ENCODE peak calls at places on chromosomes 1 and 21, in four cellular contexts. M is nephron progenitor cell, B is AG10803, C is PC-9. X is an unnamed sample.
A peak's percentile ranks its signal among the peaks of the same experiment; 100 is the strongest.

GRCh38 chr1:91876751-91877573 is 9.0 kb downstream of the TGFBR3 start:
- DNase-seq in M (no peak), B (peak; percentile 53), C (no peak), X (no peak)

GRCh38 chr21:26194811-26195251 is 24.3 kb upstream of the APP start:
- DNase-seq in M (no peak), B (peak; percentile 90), C (no peak), X (no peak)

GRCh38 chr1:104238991-104239390 is 489.3 kb downstream of the AMY1C start:
- DNase-seq in M (peak; percentile 48), B (no peak), C (no peak), X (no peak)

GRCh38 chr1:54110991-54111390 is 41.8 kb downstream of the CDCP2 start:
- DNase-seq in M (no peak), B (no peak), C (no peak), X (peak; percentile 40)

GRCh38 chr1:222087207-222087920 is 345.5 kb upstream of the DUSP10 start:
- DNase-seq in M (no peak), B (peak; percentile 40), C (no peak), X (no peak)

GRCh38 chr1:32869844-32870614 is 683 bp downstream of the FNDC5 start:
- DNase-seq in M (no peak), B (no peak), C (no peak), X (peak; percentile 46)

GRCh38 chr1:91617242-91617837 is 116.7 kb downstream of the CDC7 start:
- DNase-seq in M (peak; percentile 19), B (no peak), C (no peak), X (no peak)

GRCh38 chr1:224922404-224923164 is 6.9 kb upstream of the DNAH14 start:
- DNase-seq in M (peak; percentile 11), B (peak; percentile 37), C (peak; percentile 16), X (no peak)

GRCh38 chr1:121519042-121519755 is 334.4 kb downstream of the SRGAP2C start:
- DNase-seq in M (peak; percentile 67), B (no peak), C (peak; percentile 74), X (peak; percentile 82)

GRCh38 chr1:25723250-25723880 is 76.6 kb upstream of the SELENON start:
- DNase-seq in M (no peak), B (no peak), C (no peak), X (no peak)

GRCh38 chr1:87513971-87514660 is 185.4 kb downstream of the LMO4 start:
- DNase-seq in M (no peak), B (no peak), C (no peak), X (no peak)

DNA sequence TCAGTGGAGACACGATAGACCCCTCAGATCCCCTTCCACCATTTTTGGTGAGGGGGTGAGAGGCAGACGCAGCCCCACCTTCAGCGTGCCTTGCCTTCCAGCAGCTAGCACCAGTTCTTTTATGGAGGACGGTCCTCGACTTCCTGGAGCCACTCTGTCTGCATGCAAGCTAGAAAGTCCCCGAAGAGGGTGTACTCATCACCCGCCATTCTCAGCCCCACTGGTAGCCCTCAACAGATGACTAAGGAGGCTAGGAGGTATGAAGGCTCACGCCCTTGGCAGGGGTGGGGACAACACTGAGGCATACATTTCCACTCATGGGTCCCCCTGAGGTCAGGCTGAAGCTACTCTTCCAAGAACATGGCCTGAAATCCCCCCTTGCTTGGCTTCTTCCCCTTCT is 9.0 kb upstream of the PTPRF start:
- DNase-seq in M (no peak), B (no peak), C (no peak), X (no peak)
- TF ChIP-seq CTCF in M (no peak), B (no peak), C (no peak), X (no peak)

GRCh38 chr1:110766336-110766647 is 91.6 kb upstream of the KCNA3 start:
- DNase-seq in M (no peak), B (no peak), C (no peak), X (no peak)
- TF ChIP-seq CTCF in M (no peak), B (no peak), C (peak; percentile 6), X (peak; percentile 49)

GRCh38 chr1:229844675-229845074 is 218.6 kb downstream of the URB2 start:
- DNase-seq in M (no peak), B (no peak), C (no peak), X (no peak)

GRCh38 chr1:229843627-229844238 is 217.7 kb downstream of the URB2 start:
- DNase-seq in M (no peak), B (no peak), C (no peak), X (peak; percentile 55)

GRCh38 chr1:229846351-229846750 is 220.3 kb downstream of the URB2 start:
- DNase-seq in M (no peak), B (no peak), C (no peak), X (no peak)

GRCh38 chr1:229842302-229843255 is 216.5 kb downstream of the URB2 start:
- DNase-seq in M (no peak), B (no peak), C (no peak), X (no peak)

GRCh38 chr1:229845410-229846138 is 219.5 kb downstream of the URB2 start:
- DNase-seq in M (no peak), B (no peak), C (no peak), X (no peak)
- TF ChIP-seq CTCF in M (no peak), B (no peak), C (no peak), X (no peak)

GRCh38 chr1:23422313-23422877 is 2.2 kb downstream of the TCEA3 start:
- DNase-seq in M (peak; percentile 23), B (peak; percentile 81), C (no peak), X (no peak)

GRCh38 chr1:23422955-23423354 is 1.6 kb downstream of the TCEA3 start:
- DNase-seq in M (no peak), B (peak; percentile 6), C (no peak), X (no peak)

GRCh38 chr1:23421343-23421742 is 3.2 kb downstream of the TCEA3 start:
- DNase-seq in M (no peak), B (no peak), C (no peak), X (no peak)

GRCh38 chr1:23420778-23421177 is 3.8 kb downstream of the TCEA3 start:
- DNase-seq in M (no peak), B (no peak), C (no peak), X (no peak)

DNA sequence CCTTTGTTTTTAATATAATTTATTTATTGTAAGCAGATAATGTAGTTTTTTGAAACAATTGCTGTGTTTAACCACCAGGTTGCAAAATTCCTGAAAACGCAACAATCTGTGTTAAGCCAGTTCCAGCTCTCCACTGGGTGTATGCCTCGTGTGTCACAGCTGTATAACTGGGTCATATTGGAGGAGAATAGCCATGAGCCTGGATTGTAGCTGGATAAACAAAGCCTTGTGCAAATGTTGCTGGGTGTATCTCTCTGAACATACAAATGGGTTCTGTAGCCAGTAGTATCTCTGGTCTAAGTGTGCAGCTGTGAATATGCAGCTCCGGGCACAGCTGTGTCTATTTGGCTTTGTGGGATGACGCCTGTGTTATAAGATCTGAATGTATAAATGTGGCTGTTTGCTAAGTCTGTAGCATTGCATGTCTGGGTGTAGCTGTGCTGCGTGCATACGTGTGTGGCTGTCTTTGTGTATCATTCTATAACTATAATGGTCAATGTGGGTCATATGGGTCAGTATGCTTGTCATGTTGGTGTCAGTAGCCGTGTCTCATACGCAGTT is 2.7 kb downstream of the TCEA3 start:
- DNase-seq in M (no peak), B (peak; percentile 83), C (no peak), X (no peak)
- TF ChIP-seq CTCF in M (no peak), B (peak; percentile 47), C (no peak), X (peak; percentile 21)

GRCh38 chr21:21232320-21232719 is 234.1 kb downstream of the NCAM2 start:
- DNase-seq in M (peak; percentile 4), B (peak; percentile 60), C (no peak), X (no peak)

GRCh38 chr21:21238882-21239400 is 240.7 kb downstream of the NCAM2 start:
- DNase-seq in M (no peak), B (no peak), C (no peak), X (no peak)

DNA sequence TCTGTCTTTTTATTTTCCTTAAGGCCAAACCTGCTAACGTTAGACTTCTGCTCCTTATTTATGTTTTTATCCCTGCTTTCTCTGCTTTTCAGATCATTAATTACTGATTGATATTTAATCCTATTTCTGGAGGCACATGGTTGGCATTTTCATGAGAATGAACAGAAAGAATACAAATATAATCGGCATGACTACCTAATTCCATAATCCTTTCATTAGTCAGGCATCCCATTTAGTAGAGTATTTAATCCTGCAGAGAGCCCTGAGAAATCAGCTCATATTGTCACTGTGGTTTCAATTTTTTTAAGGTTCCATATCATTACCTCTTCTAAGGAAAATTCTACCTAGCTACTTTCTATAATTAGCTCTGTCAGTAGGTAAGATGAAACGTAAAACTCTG is 238.8 kb downstream of the NCAM2 start:
- DNase-seq in M (no peak), B (no peak), C (no peak), X (no peak)
- TF ChIP-seq CTCF in M (no peak), B (no peak), C (no peak), X (no peak)

GRCh38 chr1:62905872-62906271 is 121.9 kb downstream of the ATG4C start:
- DNase-seq in M (no peak), B (no peak), C (no peak), X (no peak)

GRCh38 chr1:62905309-62905708 is 121.4 kb downstream of the ATG4C start:
- DNase-seq in M (no peak), B (no peak), C (no peak), X (no peak)

GRCh38 chr1:62908168-62908567 is 124.2 kb downstream of the ATG4C start:
- DNase-seq in M (no peak), B (no peak), C (no peak), X (no peak)

GRCh38 chr1:62904537-62904936 is 120.6 kb downstream of the ATG4C start:
- DNase-seq in M (no peak), B (no peak), C (no peak), X (no peak)

DNA sequence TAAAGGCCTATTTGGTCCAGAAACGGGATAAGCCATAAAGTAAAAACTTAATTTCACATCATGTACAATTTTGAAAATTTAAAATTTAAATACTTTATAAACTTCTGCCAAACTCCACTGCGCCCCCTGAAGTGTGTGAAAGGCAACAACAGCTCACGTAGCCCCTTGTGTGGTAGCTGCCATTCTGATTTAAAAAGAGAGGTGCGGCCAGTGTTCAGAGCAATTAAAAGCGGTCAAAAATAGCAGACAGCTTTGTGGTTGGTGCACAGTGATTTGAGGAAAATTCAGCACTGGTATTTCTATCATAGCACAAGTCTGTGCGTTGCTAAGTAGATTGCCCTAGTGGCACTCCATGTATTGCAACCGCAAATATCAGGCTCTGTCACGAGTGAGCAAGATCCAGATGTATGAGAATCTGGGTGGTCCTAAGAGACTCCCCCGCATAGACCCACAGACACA is 122.5 kb downstream of the ATG4C start:
- DNase-seq in M (no peak), B (peak; percentile 21), C (no peak), X (no peak)
- TF ChIP-seq CTCF in M (peak; percentile 51), B (peak; percentile 48), C (peak; percentile 57), X (peak; percentile 83)

X was measured in glutamatergic neuron.